ENCODE peak calls at places on chromosomes 12 and 14, in four cellular contexts. H is mammary epithelial cell; W is K562; S is CD8-positive, alpha-beta memory T cell. A is an unnamed sample.

GRCh38 chr12:28140404-28140803 is 49.9 kb upstream of the CCDC91 start:
- DNase-seq in H (no peak), W (no peak), S (no peak), A (no peak)

GRCh38 chr12:101018540-101018939 is 191.5 kb downstream of the SLC5A8 start:
- DNase-seq in H (peak; percentile 85), W (no peak), S (no peak), A (no peak)

GRCh38 chr12:106288134-106288509 is 14.4 kb upstream of the TCP11L2 start:
- DNase-seq in H (no peak), W (no peak), S (no peak), A (no peak)

GRCh38 chr12:106584104-106585064 is 1.6 kb downstream of the RFX4 start:
- DNase-seq in H (no peak), W (no peak), S (no peak), A (no peak)

GRCh38 chr12:73308747-73309146 is 1036.6 kb downstream of the TRHDE start:
- DNase-seq in H (peak; percentile 45), W (no peak), S (no peak), A (no peak)

GRCh38 chr14:72544615-72545387 is 349.1 kb downstream of the DPF3 start:
- DNase-seq in H (no peak), W (no peak), S (no peak), A (no peak)

GRCh38 chr12:53050426-53051057 is 677 bp downstream of the TNS2 start:
- DNase-seq in H (no peak), W (no peak), S (no peak), A (no peak)

GRCh38 chr12:11171953-11172675 is 1.1 kb downstream of the SMIM10L1 start:
- DNase-seq in H (peak; percentile 6), W (no peak), S (no peak), A (no peak)

GRCh38 chr12:64680235-64680634 is 69.9 kb downstream of the RASSF3 start:
- DNase-seq in H (peak; percentile 68), W (peak; percentile 45), S (no peak), A (no peak)

GRCh38 chr12:21600196-21600595 is 4.5 kb downstream of the GYS2 start:
- DNase-seq in H (no peak), W (no peak), S (no peak), A (no peak)

GRCh38 chr12:102993537-102993936 is 36.1 kb downstream of the ASCL1 start:
- DNase-seq in H (no peak), W (no peak), S (no peak), A (no peak)

GRCh38 chr12:96063046-96063445 is 27.7 kb upstream of the LTA4H start:
- DNase-seq in H (no peak), W (no peak), S (peak; percentile 5), A (no peak)

GRCh38 chr12:3604750-3605638 is 114.0 kb downstream of the PRMT8 start:
- DNase-seq in H (peak; percentile 61), W (no peak), S (no peak), A (no peak)

DNA sequence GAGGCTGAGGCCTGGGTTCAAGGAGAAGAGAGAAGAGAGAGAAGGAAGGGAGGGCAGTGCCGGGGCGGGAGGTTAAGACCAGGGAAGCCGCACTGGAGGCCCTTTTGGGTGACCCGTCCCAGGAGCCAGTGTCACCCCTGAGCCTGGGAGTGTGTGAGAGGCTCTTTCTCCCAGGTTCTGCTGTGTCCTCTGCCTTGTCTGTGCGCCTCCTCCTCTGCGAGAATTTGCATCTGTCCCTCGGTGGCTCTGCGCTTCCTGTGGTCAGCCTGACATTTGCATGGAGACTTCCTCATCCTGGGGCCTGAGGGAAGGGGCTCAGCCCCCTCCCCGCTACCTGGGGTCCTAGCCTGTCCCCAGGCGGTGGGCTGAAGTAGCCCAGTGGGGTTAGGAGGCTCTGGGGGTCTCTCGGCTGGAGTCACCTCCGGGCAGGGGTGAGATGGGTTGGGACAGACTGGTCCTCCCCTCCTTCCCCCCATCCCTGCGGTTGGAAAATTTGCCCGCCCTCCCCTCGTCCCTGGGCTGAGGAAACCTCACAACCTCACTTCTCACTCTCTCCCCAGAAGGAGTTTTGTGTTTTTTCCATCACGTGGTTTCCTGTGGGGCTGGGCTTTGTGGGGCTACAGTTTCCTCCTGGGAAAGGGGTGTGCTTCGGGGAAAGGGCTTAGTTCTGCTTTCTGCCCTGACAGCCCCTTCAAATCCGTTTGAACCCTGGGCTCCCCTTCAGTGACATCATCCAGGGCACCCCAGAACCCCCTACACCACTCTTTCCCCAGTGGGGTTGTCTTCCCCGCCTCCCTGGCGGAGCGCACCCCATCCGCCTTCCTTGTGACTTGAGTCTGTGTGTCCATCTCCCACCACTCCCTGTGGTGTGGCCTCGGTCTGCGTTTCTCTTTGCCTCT is 2.5 kb downstream of the PTPN6 start:
- DNase-seq in H (no peak), W (no peak), S (peak; percentile 80), A (peak; percentile 82)
- H3K4me1 ChIP-seq in H (peaks cover 13% of the 10 kb centered on the region), W (peaks cover 54% of the 10 kb centered on the region), S (peaks cover 76% of the 10 kb centered on the region), A (no peaks in the 10 kb centered on the region)

DNA sequence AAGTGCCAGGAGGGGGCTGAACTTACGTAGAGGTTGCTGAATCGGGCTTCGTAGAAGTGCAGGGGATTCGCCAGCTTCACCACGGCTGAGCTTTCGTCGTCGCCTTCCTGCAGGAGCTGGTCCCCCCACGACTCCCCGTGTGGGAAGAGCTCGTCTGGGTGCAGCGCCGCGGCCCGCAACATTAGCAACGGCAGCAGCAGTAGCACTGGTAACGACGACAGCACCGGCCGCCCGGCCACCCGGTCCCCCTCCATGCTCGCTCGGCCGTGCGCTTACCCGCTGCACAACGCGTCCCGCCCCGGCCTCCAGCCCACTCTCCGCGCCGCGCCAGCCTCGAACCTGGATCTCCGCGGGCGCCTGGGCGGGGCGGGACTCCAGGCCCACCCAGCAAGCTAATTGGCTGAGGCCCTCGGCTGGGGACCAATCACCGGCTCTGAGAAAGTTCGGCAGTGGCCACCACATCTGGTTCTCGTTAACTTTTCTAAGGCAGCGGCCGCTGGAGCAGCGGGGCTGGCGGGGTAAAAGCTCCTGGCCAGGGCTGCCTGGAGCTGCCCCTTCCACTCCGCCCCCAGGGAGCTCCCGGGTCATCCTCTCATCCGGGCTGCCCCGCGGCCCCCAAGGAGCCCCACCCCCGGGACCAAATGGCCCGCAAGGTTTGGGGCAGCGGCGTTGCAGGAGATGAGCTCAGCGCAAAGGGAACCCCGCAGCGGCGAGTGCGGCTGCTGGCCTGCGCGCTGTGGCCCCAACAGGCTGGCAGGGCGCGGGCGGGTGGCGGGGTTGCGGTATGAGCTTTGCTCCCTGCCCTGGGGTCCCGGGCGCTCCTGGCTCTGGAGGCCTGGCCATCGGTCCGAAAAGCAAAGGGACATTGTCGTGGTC is at the start of gene NID2:
- DNase-seq in H (peak; percentile 50), W (peak; percentile 33), S (peak; percentile 49), A (peak; percentile 90)
- H3K27ac ChIP-seq in H (peak within 1 kb of the TSS; percentile 31), W (no peak within 1 kb of the TSS), S (no peak within 1 kb of the TSS), A (peak within 1 kb of the TSS; percentile 88)

DNA sequence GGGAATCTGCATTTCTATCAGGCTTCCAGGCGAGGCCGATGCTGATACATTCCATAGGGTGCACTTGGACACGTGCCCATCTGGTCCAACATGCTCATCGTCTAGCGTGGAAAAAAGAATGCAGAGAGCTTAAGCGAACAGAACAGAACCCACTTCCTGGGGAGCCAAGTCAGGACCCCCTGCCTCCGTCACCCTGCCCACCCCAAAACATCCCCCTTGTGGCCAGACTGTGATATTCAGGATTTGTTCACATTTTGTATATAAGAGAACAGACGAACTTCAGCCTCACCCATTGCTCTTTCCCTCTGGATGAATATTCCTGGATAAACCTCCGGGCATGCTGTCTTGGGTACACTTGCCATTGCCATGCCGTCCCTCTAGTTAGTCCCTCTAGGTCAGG is 4.3 kb upstream of the PIWIL1 start:
- DNase-seq in H (no peak), W (no peak), S (no peak), A (no peak)
- H3K27me3 ChIP-seq in H (no peaks in the 10 kb centered on the region), W (peaks cover 15% of the 10 kb centered on the region), S (no peaks in the 10 kb centered on the region), A (no peaks in the 10 kb centered on the region)

DNA sequence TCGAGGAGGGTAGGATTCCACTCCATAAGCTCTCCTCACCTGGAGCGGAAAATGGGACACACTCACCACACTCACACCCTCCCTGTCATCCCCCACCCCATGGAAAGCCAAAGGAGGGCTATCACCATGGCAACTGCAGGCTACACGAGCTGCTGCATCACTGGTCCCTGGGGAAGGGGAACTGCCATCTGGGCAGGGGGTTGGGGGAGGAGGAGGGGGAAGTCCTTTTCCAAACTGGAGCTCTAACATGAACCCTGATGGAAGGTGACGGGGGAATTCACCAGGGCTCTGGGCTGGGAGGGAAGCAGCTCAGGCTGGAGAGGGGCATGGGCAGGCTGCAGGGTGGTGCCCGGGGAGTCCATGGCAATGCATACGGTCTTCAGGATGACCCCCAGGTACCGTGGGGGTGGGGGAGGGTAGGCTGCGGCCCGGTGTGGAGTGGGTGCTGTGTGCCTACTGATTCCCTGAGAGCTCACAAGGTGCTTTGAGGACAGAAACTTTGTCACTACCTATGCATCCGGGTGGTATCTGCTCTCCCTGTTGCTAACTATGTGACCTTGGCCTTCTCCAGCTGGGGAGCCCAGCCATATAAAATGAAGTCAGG is 94.5 kb downstream of the LRRC74A start:
- DNase-seq in H (no peak), W (no peak), S (no peak), A (no peak)
- H3K4me1 ChIP-seq in H (peaks cover 36% of the 10 kb centered on the region), W (peaks cover 51% of the 10 kb centered on the region), S (peaks cover 17% of the 10 kb centered on the region), A (peaks cover 22% of the 10 kb centered on the region)

DNA sequence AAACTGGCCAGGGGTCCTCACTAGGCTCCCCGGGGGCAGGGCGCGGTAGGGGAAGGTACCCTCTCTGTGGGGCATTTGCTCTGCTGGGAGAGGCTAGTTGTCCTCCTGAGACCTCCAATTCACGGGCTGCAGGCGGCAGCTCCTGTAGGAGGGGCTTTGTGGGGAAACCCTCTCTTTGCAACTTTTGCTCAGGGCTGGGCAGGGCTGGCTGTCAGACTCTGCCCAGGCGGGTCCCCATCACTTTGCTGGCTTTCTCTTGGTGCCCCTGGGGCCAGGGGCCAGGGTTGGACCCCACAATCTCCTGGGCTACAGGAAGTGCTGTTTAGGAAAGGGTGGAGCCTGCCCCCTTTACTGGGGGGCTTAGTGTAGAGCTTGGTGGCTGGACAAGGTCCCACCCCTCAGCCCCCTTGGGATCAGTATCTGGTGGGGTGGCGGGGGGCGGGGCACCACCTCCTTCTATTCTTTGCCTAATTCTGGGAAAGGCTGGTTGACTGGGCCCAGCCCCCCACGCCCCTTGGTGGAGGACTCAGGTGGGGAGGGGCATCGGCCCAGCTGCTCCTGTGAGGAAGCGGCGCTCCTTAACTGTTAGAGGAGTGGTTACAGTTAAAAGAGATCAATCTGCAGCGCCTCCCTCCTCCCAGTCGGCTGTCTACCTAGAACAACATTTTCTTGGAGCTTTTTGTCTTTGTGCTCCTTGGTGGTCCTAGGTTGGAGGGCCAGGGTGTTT is 918.7 kb downstream of the AACS start:
- DNase-seq in H (no peak), W (no peak), S (no peak), A (no peak)
- H3K27ac ChIP-seq in H (peak overlapping the region; percentile 42), W (no peak overlapping the region), S (no peak overlapping the region), A (no peak overlapping the region)

A was measured in ascending aorta.